ENCODE peak calls at places on chromosomes 11 and 22, in ten cellular contexts. V is brain microvascular endothelial cell, H is fibroblast of pulmonary artery, Y is AG10803, M is SK-N-SH, Z is GM23338, C is astrocyte of the spinal cord, W is psoas muscle, N is cardiac fibroblast, K is heart right ventricle. A is an unnamed sample.

GRCh38 chr11:6397636-6398035 is 7.4 kb downstream of the SMPD1 start:
- DNase-seq in V (peak), H (peak), Y (peak), M (no peak), Z (no peak), C (no peak), W (no peak), N (peak), K (no peak), A (peak)

GRCh38 chr11:121757480-121758125 is 304.8 kb upstream of the SORL1-AS1 start:
- DNase-seq in V (no peak), H (no peak), Y (peak), M (no peak), Z (peak), C (peak), W (no peak), N (no peak), K (no peak), A (no peak)

GRCh38 chr11:86761978-86762377 is 38.4 kb upstream of the PRSS23 start:
- DNase-seq in V (peak), H (peak), Y (peak), M (no peak), Z (no peak), C (peak), W (no peak), N (peak), K (no peak), A (no peak)

GRCh38 chr11:575324-575995 is 810 bp upstream of the PHRF1 start:
- DNase-seq in V (no peak), H (peak), Y (peak), M (no peak), Z (peak), C (peak), W (no peak), N (no peak), K (no peak), A (no peak)

GRCh38 chr22:45708145-45708544 is 36.5 kb downstream of the ATXN10 start:
- DNase-seq in V (no peak), H (no peak), Y (no peak), M (no peak), Z (no peak), C (no peak), W (no peak), N (no peak), K (no peak), A (no peak)

GRCh38 chr22:47674600-47674999 is 912.1 kb downstream of the TBC1D22A start:
- DNase-seq in V (no peak), H (no peak), Y (no peak), M (no peak), Z (no peak), C (no peak), W (no peak), N (no peak), K (no peak), A (no peak)

GRCh38 chr22:47197735-47198500 is 435.5 kb downstream of the TBC1D22A start:
- DNase-seq in V (no peak), H (no peak), Y (no peak), M (peak), Z (no peak), C (no peak), W (peak), N (no peak), K (no peak), A (no peak)

GRCh38 chr11:32829680-32830412 is at the start of gene PRRG4:
- DNase-seq in V (no peak), H (peak), Y (peak), M (peak), Z (peak), C (peak), W (peak), N (peak), K (peak), A (peak)

GRCh38 chr11:783581-784015 is 6.3 kb downstream of the CEND1 start:
- DNase-seq in V (peak), H (peak), Y (peak), M (peak), Z (peak), C (peak), W (peak), N (peak), K (peak), A (peak)

GRCh38 chr22:44625981-44626687 is 75.9 kb upstream of the PRR5 start:
- DNase-seq in V (peak), H (peak), Y (peak), M (peak), Z (peak), C (peak), W (peak), N (peak), K (peak), A (peak)

GRCh38 chr11:130622126-130622525 is 173.7 kb downstream of the ADAMTS15 start:
- DNase-seq in V (no peak), H (no peak), Y (no peak), M (no peak), Z (no peak), C (no peak), W (no peak), N (no peak), K (no peak), A (no peak)

GRCh38 chr11:14593671-14594070 is 49.9 kb upstream of the PDE3B start:
- DNase-seq in V (no peak), H (no peak), Y (no peak), M (no peak), Z (no peak), C (no peak), W (no peak), N (no peak), K (no peak), A (no peak)

GRCh38 chr11:121421149-121421906 is 30.8 kb upstream of the SORL1 start:
- DNase-seq in V (no peak), H (no peak), Y (no peak), M (no peak), Z (peak), C (no peak), W (no peak), N (no peak), K (no peak), A (no peak)

GRCh38 chr11:45554230-45554967 is 111.0 kb downstream of the CHST1 start:
- DNase-seq in V (no peak), H (no peak), Y (no peak), M (no peak), Z (no peak), C (no peak), W (peak), N (no peak), K (peak), A (no peak)

GRCh38 chr11:79258606-79259005 is 182.2 kb downstream of the TENM4 start:
- DNase-seq in V (no peak), H (no peak), Y (peak), M (no peak), Z (no peak), C (no peak), W (no peak), N (no peak), K (no peak), A (no peak)

GRCh38 chr22:27857441-27857840 is 55.9 kb upstream of the MN1 start:
- DNase-seq in V (no peak), H (no peak), Y (peak), M (no peak), Z (no peak), C (no peak), W (peak), N (no peak), K (no peak), A (peak)

GRCh38 chr11:37504925-37505324 is 906.9 kb upstream of the RAG2 start:
- DNase-seq in V (peak), H (peak), Y (peak), M (no peak), Z (no peak), C (peak), W (no peak), N (peak), K (no peak), A (peak)

GRCh38 chr11:76077575-76078150 is 128.6 kb downstream of the WNT11 start:
- DNase-seq in V (peak), H (peak), Y (no peak), M (no peak), Z (no peak), C (peak), W (no peak), N (peak), K (no peak), A (no peak)

GRCh38 chr11:3056296-3057068 is 741 bp downstream of the CARS1 start:
- DNase-seq in V (no peak), H (no peak), Y (peak), M (peak), Z (peak), C (no peak), W (no peak), N (peak), K (peak), A (peak)

GRCh38 chr11:125412509-125412908 is 83.6 kb downstream of the FEZ1 start:
- DNase-seq in V (no peak), H (no peak), Y (no peak), M (no peak), Z (no peak), C (no peak), W (no peak), N (no peak), K (no peak), A (no peak)

GRCh38 chr11:95364324-95365295 is 133.6 kb upstream of the SESN3 start:
- DNase-seq in V (peak), H (peak), Y (no peak), M (peak), Z (no peak), C (peak), W (no peak), N (peak), K (no peak), A (no peak)

GRCh38 chr11:78740175-78741161 is 165.8 kb upstream of the NARS2 start:
- DNase-seq in V (no peak), H (no peak), Y (no peak), M (peak), Z (no peak), C (no peak), W (no peak), N (no peak), K (peak), A (no peak)

GRCh38 chr22:42289671-42290269 is 19.3 kb upstream of the TCF20 start:
- DNase-seq in V (no peak), H (no peak), Y (no peak), M (peak), Z (no peak), C (no peak), W (no peak), N (no peak), K (no peak), A (no peak)

GRCh38 chr11:126355926-126356897 is 726 bp downstream of the ST3GAL4 start:
- DNase-seq in V (no peak), H (no peak), Y (peak), M (peak), Z (peak), C (no peak), W (peak), N (no peak), K (peak), A (peak)

GRCh38 chr22:36419177-36419911 is 31.6 kb upstream of the MYH9 start:
- DNase-seq in V (no peak), H (peak), Y (peak), M (no peak), Z (peak), C (peak), W (no peak), N (peak), K (peak), A (peak)

GRCh38 chr11:126732981-126733380 is 267.6 kb downstream of the KIRREL3 start:
- DNase-seq in V (no peak), H (no peak), Y (no peak), M (no peak), Z (no peak), C (no peak), W (no peak), N (no peak), K (no peak), A (no peak)

GRCh38 chr11:111474432-111474831 is 37.8 kb downstream of the BTG4 start:
- DNase-seq in V (no peak), H (no peak), Y (no peak), M (no peak), Z (no peak), C (no peak), W (no peak), N (no peak), K (no peak), A (no peak)

GRCh38 chr11:44313701-44314489 is 4.0 kb upstream of the ALX4 start:
- DNase-seq in V (no peak), H (peak), Y (peak), M (no peak), Z (no peak), C (no peak), W (no peak), N (peak), K (no peak), A (no peak)

GRCh38 chr22:35480627-35481565 is 59.7 kb upstream of the RASD2 start:
- DNase-seq in V (no peak), H (no peak), Y (peak), M (no peak), Z (no peak), C (no peak), W (no peak), N (no peak), K (no peak), A (no peak)

GRCh38 chr22:27046603-27047002 is 389.2 kb downstream of the MIAT start:
- DNase-seq in V (no peak), H (no peak), Y (no peak), M (no peak), Z (no peak), C (no peak), W (no peak), N (no peak), K (no peak), A (no peak)

GRCh38 chr11:128590587-128590986 is 3.2 kb upstream of the ETS1 start:
- DNase-seq in V (no peak), H (no peak), Y (no peak), M (no peak), Z (no peak), C (no peak), W (no peak), N (no peak), K (no peak), A (no peak)

GRCh38 chr11:124069429-124070401 is 28.6 kb upstream of the OR10G7 start:
- DNase-seq in V (peak), H (peak), Y (peak), M (peak), Z (peak), C (peak), W (no peak), N (peak), K (peak), A (peak)
- TF ChIP-seq CTCF in V (peak), H (peak), Y (peak), M (peak), Z (peak), C (peak), W (peak), N (peak), K (no peak), A (peak)

GRCh38 chr11:117229931-117230285 is 2.0 kb downstream of the PCSK7 start:
- DNase-seq in V (no peak), H (no peak), Y (no peak), M (no peak), Z (no peak), C (no peak), W (no peak), N (no peak), K (no peak), A (no peak)
- H3K4me3 ChIP-seq in V (no peak), H (no peak), Y (no peak), M (no peak), Z (no peak), C (no peak), W (no peak), N (no peak), K (peak), A (no peak)

GRCh38 chr22:22047776-22048175 is 65.2 kb upstream of the TOP3B start:
- DNase-seq in V (no peak), H (no peak), Y (no peak), M (no peak), Z (no peak), C (no peak), W (no peak), N (no peak), K (no peak), A (no peak)

GRCh38 chr22:22048318-22048942 is 65.8 kb upstream of the TOP3B start:
- DNase-seq in V (no peak), H (no peak), Y (no peak), M (no peak), Z (no peak), C (no peak), W (no peak), N (no peak), K (no peak), A (no peak)

GRCh38 chr22:22046370-22046769 is 63.8 kb upstream of the TOP3B start:
- DNase-seq in V (no peak), H (no peak), Y (no peak), M (no peak), Z (no peak), C (no peak), W (no peak), N (no peak), K (no peak), A (no peak)

GRCh38 chr22:22045576-22046335 is 63.2 kb upstream of the TOP3B start:
- DNase-seq in V (no peak), H (no peak), Y (no peak), M (no peak), Z (no peak), C (no peak), W (no peak), N (no peak), K (no peak), A (no peak)

DNA sequence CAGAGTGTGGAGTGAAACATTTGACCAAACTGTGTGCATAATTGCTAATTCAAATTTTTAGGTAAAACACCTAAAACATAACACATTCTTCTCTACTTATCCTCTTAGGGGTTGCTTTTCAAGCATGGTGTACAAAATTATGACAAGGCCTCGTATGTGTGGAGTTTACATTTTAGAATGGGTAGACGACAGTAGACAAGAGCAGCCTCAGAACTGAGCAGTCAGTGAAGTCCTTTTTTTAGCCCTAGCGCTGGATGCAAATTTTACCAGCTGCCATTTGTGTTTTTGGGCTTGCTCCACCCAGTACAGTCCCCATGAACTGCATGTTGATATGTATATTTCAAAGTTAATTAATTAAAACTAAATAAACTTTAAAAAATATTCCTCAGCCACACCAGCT is 64.7 kb upstream of the TOP3B start:
- DNase-seq in V (no peak), H (no peak), Y (no peak), M (no peak), Z (no peak), C (no peak), W (no peak), N (no peak), K (no peak), A (no peak)
- TF ChIP-seq CTCF in V (no peak), H (no peak), Y (no peak), M (no peak), Z (no peak), C (no peak), W (no peak), N (no peak), K (no peak), A (no peak)

GRCh38 chr22:17380711-17381087 is 11.4 kb downstream of the CECR2 start:
- DNase-seq in V (no peak), H (no peak), Y (no peak), M (no peak), Z (peak), C (no peak), W (no peak), N (no peak), K (no peak), A (no peak)

GRCh38 chr22:17376950-17377349 is 7.7 kb downstream of the CECR2 start:
- DNase-seq in V (no peak), H (no peak), Y (no peak), M (no peak), Z (no peak), C (no peak), W (no peak), N (no peak), K (no peak), A (no peak)

GRCh38 chr22:17384612-17385345 is 15.5 kb downstream of the CECR2 start:
- DNase-seq in V (no peak), H (no peak), Y (no peak), M (no peak), Z (no peak), C (no peak), W (no peak), N (no peak), K (no peak), A (no peak)

GRCh38 chr22:17379939-17380710 is 10.9 kb downstream of the CECR2 start:
- DNase-seq in V (no peak), H (no peak), Y (no peak), M (no peak), Z (no peak), C (no peak), W (no peak), N (no peak), K (no peak), A (no peak)

GRCh38 chr22:17381237-17381913 is 12.1 kb downstream of the CECR2 start:
- DNase-seq in V (no peak), H (no peak), Y (no peak), M (no peak), Z (peak), C (no peak), W (no peak), N (peak), K (no peak), A (no peak)
- H3K4me3 ChIP-seq in V (no peak), H (no peak), Y (no peak), M (no peak), Z (peak), C (no peak), W (no peak), N (no peak), K (no peak), A (no peak)

GRCh38 chr11:119672597-119672996 is 56.4 kb downstream of the NECTIN1 start:
- DNase-seq in V (no peak), H (no peak), Y (no peak), M (peak), Z (no peak), C (no peak), W (no peak), N (no peak), K (no peak), A (no peak)

GRCh38 chr11:119671561-119672015 is 57.4 kb downstream of the NECTIN1 start:
- DNase-seq in V (peak), H (peak), Y (peak), M (peak), Z (no peak), C (peak), W (peak), N (peak), K (peak), A (peak)

GRCh38 chr11:119671048-119671447 is 58.0 kb downstream of the NECTIN1 start:
- DNase-seq in V (peak), H (peak), Y (peak), M (peak), Z (no peak), C (peak), W (peak), N (peak), K (peak), A (peak)

GRCh38 chr11:119676461-119677020 is 52.5 kb downstream of the NECTIN1 start:
- DNase-seq in V (peak), H (peak), Y (peak), M (no peak), Z (no peak), C (peak), W (no peak), N (peak), K (no peak), A (peak)

DNA sequence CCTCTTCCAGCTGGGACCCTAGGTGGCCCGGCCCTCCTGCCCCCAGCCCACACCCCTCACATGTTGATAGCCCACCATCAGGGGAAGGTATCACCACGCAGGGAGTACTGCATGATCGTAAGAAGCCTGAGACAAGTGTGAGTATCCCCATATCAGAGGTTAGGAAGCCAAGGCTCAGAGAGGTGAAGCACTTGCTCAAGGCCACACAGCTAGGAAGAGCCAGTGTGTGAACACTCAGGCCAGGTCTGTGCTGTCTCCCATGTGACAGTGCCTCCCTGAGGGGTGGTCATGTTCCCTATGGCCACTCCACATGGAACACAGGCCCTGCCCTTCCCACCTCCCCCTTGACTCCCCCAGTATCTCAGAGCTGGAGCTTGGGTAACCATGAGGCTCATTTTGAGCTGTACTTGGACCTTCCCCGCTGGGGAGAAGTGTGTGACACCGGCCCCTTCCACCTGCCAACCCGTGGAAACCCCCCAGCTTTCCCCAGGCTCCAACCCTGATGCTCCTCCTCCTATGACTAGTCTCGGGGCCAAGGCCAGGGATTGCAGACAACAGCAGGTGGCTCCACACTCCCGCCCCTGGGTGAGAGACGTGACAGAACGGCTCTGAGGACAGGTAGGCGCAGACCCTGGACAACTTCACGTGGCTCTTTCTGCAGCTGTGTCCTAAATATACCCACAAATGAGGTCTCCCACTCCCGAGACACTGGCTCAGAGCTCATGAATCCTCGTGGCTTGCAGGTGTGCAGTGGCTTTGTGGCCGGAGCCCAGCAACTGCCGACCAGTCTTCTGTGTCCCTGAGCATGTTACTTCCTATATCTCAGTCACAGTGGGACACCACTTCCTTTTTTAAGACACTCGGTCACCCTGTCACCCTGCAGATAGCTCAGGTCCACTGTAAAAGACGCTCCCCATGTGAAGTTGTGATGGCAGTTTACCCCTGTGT is 55.3 kb downstream of the NECTIN1 start:
- DNase-seq in V (no peak), H (no peak), Y (no peak), M (no peak), Z (no peak), C (no peak), W (no peak), N (no peak), K (no peak), A (no peak)
- TF ChIP-seq CTCF in V (no peak), H (no peak), Y (no peak), M (no peak), Z (no peak), C (no peak), W (no peak), N (no peak), K (no peak), A (no peak)

A was measured in foreskin fibroblast.